ENCODE peak calls at places on chromosome 5, in nine cellular contexts. H, X, Y, W, U, N, T, L and D are unnamed samples.

GRCh38 chr5:179243333-179243732 is 101.9 kb downstream of the ADAMTS2 start:
- DNase-seq in H (no peak), X (no peak), Y (no peak), W (peak), U (no peak), N (no peak), T (no peak), L (no peak), D (peak)

GRCh38 chr5:124706729-124707361 is 39.6 kb downstream of the ZNF608 start:
- DNase-seq in H (peak), X (no peak), Y (no peak), W (no peak), U (no peak), N (peak), T (peak), L (peak), D (peak)

GRCh38 chr5:1137567-1138444 is 25.9 kb upstream of the SLC12A7 start:
- DNase-seq in H (no peak), X (no peak), Y (no peak), W (no peak), U (no peak), N (no peak), T (peak), L (no peak), D (no peak)

GRCh38 chr5:77812926-77813589 is 36.9 kb upstream of the TBCA start:
- DNase-seq in H (no peak), X (no peak), Y (no peak), W (no peak), U (no peak), N (no peak), T (no peak), L (no peak), D (no peak)

GRCh38 chr5:69313428-69313827 is 19.2 kb downstream of the CCDC125 start:
- DNase-seq in H (no peak), X (no peak), Y (no peak), W (no peak), U (no peak), N (no peak), T (no peak), L (no peak), D (no peak)

GRCh38 chr5:72378636-72379289 is 58.6 kb downstream of the PTCD2 start:
- DNase-seq in H (no peak), X (peak), Y (peak), W (no peak), U (no peak), N (peak), T (peak), L (no peak), D (peak)

GRCh38 chr5:35626108-35626507 is 8.4 kb downstream of the SPEF2 start:
- DNase-seq in H (no peak), X (no peak), Y (no peak), W (no peak), U (no peak), N (no peak), T (no peak), L (no peak), D (no peak)

GRCh38 chr5:67206381-67207328 is 10.1 kb upstream of the CD180 start:
- DNase-seq in H (no peak), X (peak), Y (no peak), W (no peak), U (no peak), N (peak), T (no peak), L (peak), D (peak)

GRCh38 chr5:67085616-67086015 is 111.0 kb downstream of the CD180 start:
- DNase-seq in H (no peak), X (no peak), Y (no peak), W (no peak), U (no peak), N (no peak), T (no peak), L (no peak), D (no peak)

GRCh38 chr5:116068028-116068632 is 16.7 kb upstream of the COMMD10 start:
- DNase-seq in H (no peak), X (peak), Y (no peak), W (no peak), U (peak), N (peak), T (no peak), L (no peak), D (peak)

GRCh38 chr5:116058346-116058936 is 26.2 kb downstream of the ARL14EPL start:
- DNase-seq in H (no peak), X (no peak), Y (no peak), W (no peak), U (no peak), N (no peak), T (no peak), L (no peak), D (no peak)

GRCh38 chr5:116063950-116064349 is 20.9 kb upstream of the COMMD10 start:
- DNase-seq in H (no peak), X (no peak), Y (no peak), W (no peak), U (no peak), N (no peak), T (no peak), L (no peak), D (peak)

DNA sequence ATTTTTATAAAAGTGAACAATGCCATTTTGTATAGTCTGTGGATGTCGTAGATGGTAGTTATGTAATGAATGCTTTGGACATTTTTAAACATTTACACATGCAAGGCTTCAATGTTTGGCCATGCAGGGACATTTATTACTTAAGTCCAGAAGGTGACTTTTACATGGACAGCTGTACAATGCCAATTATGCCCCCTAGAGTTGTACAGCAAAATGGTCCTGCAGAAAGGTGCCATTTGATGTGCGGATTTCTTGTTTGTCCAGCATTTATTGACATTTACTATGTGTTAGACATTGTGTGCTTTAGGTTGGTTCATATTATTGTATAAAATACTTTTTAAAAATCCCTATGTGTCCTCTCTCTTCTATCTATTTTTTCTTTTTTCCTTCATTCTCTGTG is 22.5 kb upstream of the COMMD10 start:
- DNase-seq in H (no peak), X (no peak), Y (no peak), W (no peak), U (no peak), N (no peak), T (no peak), L (no peak), D (no peak)
- TF ChIP-seq CTCF in H (no peak), X (no peak), Y (no peak), W (no peak), U (peak), N (no peak), T (no peak), L (no peak), D (no peak)

GRCh38 chr5:65382582-65382981 is 99.1 kb downstream of the ADAMTS6 start:
- DNase-seq in H (no peak), X (no peak), Y (no peak), W (no peak), U (no peak), N (no peak), T (no peak), L (no peak), D (peak)
- TF ChIP-seq CTCF in H (no peak), X (no peak), Y (no peak), W (no peak), U (no peak), N (no peak), T (no peak), L (no peak), D (peak)

GRCh38 chr5:10333154-10334006 is 20.1 kb upstream of the MARCHF6 start:
- DNase-seq in H (peak), X (no peak), Y (no peak), W (peak), U (peak), N (no peak), T (peak), L (peak), D (peak)
- TF ChIP-seq CTCF in H (no peak), X (no peak), Y (no peak), W (no peak), U (peak), N (no peak), T (peak), L (no peak), D (no peak)

DNA sequence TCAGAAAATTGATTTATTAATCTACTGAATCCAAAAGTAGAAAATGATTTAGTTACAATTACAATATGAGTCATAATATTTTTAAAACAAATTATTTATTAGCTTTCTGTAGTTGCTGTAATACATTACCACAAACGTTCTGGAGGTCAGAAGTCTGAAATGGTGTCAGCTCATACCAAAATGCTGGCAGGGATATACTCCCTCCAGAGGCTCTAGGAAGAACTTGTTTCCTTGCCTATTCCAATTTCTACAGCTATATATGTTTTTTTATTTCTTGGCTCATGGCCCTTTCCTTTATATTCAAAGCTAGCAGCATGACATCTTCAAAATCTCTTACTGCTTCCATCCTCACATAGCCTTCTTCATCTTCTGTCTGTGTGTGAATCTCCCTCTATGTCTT is 667.9 kb upstream of the ITGA1 start:
- DNase-seq in H (no peak), X (no peak), Y (no peak), W (no peak), U (peak), N (no peak), T (no peak), L (no peak), D (no peak)
- TF ChIP-seq CTCF in H (no peak), X (no peak), Y (no peak), W (no peak), U (peak), N (no peak), T (no peak), L (no peak), D (no peak)